ENCODE peak calls at places on chromosome 12, in nine cellular contexts. One of them, this sample, is unnamed.
A peak's percentile ranks its signal among the peaks of the same experiment; 100 is the strongest.

GRCh38 chr12:40727774-40728483 is 35.7 kb downstream of the CNTN1 start:
- DNase-seq in B cell: no peak
- DNase-seq in HEK293T: no peak
- DNase-seq in NT2/D1: no peak
- DNase-seq in dorsolateral prefrontal cortex: no peak
- DNase-seq in dermis microvascular lymphatic vessel endothelial cell: no peak
- DNase-seq in PC-3: no peak
- DNase-seq in cerebellum: no peak
- DNase-seq in RWPE1: peak; percentile 6
- DNase-seq in this sample: no peak

GRCh38 chr12:116559330-116560080 is at the start of gene MAP1LC3B2:
- DNase-seq in B cell: peak; percentile 95
- DNase-seq in HEK293T: no peak
- DNase-seq in NT2/D1: no peak
- DNase-seq in dorsolateral prefrontal cortex: peak; percentile 35
- DNase-seq in dermis microvascular lymphatic vessel endothelial cell: no peak
- DNase-seq in PC-3: peak; percentile 74
- DNase-seq in cerebellum: no peak
- DNase-seq in RWPE1: peak; percentile 79
- DNase-seq in this sample: peak; percentile 20

GRCh38 chr12:56628671-56629458 is 1.3 kb downstream of the BAZ2A start:
- DNase-seq in B cell: peak; percentile 79
- DNase-seq in HEK293T: peak; percentile 39
- DNase-seq in NT2/D1: no peak
- DNase-seq in dorsolateral prefrontal cortex: peak; percentile 61
- DNase-seq in dermis microvascular lymphatic vessel endothelial cell: peak; percentile 72
- DNase-seq in PC-3: peak; percentile 30
- DNase-seq in cerebellum: peak; percentile 47
- DNase-seq in RWPE1: no peak
- DNase-seq in this sample: peak; percentile 72

GRCh38 chr12:4909734-4910501 is at the start of gene KCNA1:
- DNase-seq in B cell: no peak
- DNase-seq in HEK293T: peak; percentile 38
- DNase-seq in NT2/D1: peak; percentile 56
- DNase-seq in dorsolateral prefrontal cortex: peak; percentile 44
- DNase-seq in dermis microvascular lymphatic vessel endothelial cell: peak; percentile 7
- DNase-seq in PC-3: no peak
- DNase-seq in cerebellum: peak; percentile 93
- DNase-seq in RWPE1: no peak
- DNase-seq in this sample: no peak

GRCh38 chr12:120225852-120226640 is 25.1 kb upstream of the RPLP0 start:
- DNase-seq in B cell: no peak
- DNase-seq in HEK293T: no peak
- DNase-seq in NT2/D1: no peak
- DNase-seq in dorsolateral prefrontal cortex: no peak
- DNase-seq in dermis microvascular lymphatic vessel endothelial cell: peak; percentile 49
- DNase-seq in PC-3: no peak
- DNase-seq in cerebellum: peak; percentile 28
- DNase-seq in RWPE1: no peak
- DNase-seq in this sample: no peak

GRCh38 chr12:40011775-40012129 is 94.1 kb downstream of the SLC2A13 start:
- DNase-seq in B cell: no peak
- DNase-seq in HEK293T: no peak
- DNase-seq in NT2/D1: no peak
- DNase-seq in dorsolateral prefrontal cortex: no peak
- DNase-seq in dermis microvascular lymphatic vessel endothelial cell: no peak
- DNase-seq in PC-3: no peak
- DNase-seq in cerebellum: no peak
- DNase-seq in RWPE1: no peak
- DNase-seq in this sample: no peak

GRCh38 chr12:122020795-122021192 is 890 bp upstream of the BCL7A start:
- DNase-seq in B cell: no peak
- DNase-seq in HEK293T: no peak
- DNase-seq in NT2/D1: no peak
- DNase-seq in dorsolateral prefrontal cortex: no peak
- DNase-seq in dermis microvascular lymphatic vessel endothelial cell: no peak
- DNase-seq in PC-3: no peak
- DNase-seq in cerebellum: no peak
- DNase-seq in RWPE1: no peak
- DNase-seq in this sample: no peak

GRCh38 chr12:104788848-104789271 is 169.2 kb downstream of the SLC41A2 start:
- DNase-seq in B cell: no peak
- DNase-seq in HEK293T: no peak
- DNase-seq in NT2/D1: peak; percentile 77
- DNase-seq in dorsolateral prefrontal cortex: no peak
- DNase-seq in dermis microvascular lymphatic vessel endothelial cell: no peak
- DNase-seq in PC-3: no peak
- DNase-seq in cerebellum: no peak
- DNase-seq in RWPE1: no peak
- DNase-seq in this sample: peak; percentile 74

GRCh38 chr12:64098709-64099354 is 123.3 kb downstream of the KICS2 start:
- DNase-seq in B cell: no peak
- DNase-seq in HEK293T: no peak
- DNase-seq in NT2/D1: no peak
- DNase-seq in dorsolateral prefrontal cortex: no peak
- DNase-seq in dermis microvascular lymphatic vessel endothelial cell: peak; percentile 85
- DNase-seq in PC-3: peak; percentile 27
- DNase-seq in cerebellum: no peak
- DNase-seq in RWPE1: no peak
- DNase-seq in this sample: no peak

This sample was measured in HAP-1.